ENCODE peak calls at places on chromosome 11, in eight cellular contexts. One of them, this sample, is unnamed. For H3K4me1, the result is how much of the 10 kb centered on the place peaks cover.

GRCh38 chr11:60700689-60701508 is 1.5 kb downstream of the MS4A8 start:
- DNase-seq in CD8-positive, alpha-beta memory T cell: no peak
- DNase-seq in tibial artery: no peak
- DNase-seq in A549: peak
- DNase-seq in PC-3: peak
- DNase-seq in ascending aorta: no peak
- DNase-seq in Peyer's patch: no peak
- DNase-seq in body of pancreas: peak
- DNase-seq in this sample: no peak

GRCh38 chr11:57567512-57568329 is at the start of gene UBE2L6:
- DNase-seq in CD8-positive, alpha-beta memory T cell: peak
- DNase-seq in tibial artery: peak
- DNase-seq in A549: peak
- DNase-seq in PC-3: no peak
- DNase-seq in ascending aorta: peak
- DNase-seq in Peyer's patch: peak
- DNase-seq in body of pancreas: peak
- DNase-seq in this sample: peak

GRCh38 chr11:123063396-123064267 is 1.7 kb upstream of the HSPA8 start:
- DNase-seq in CD8-positive, alpha-beta memory T cell: peak
- DNase-seq in tibial artery: no peak
- DNase-seq in A549: peak
- DNase-seq in PC-3: peak
- DNase-seq in ascending aorta: no peak
- DNase-seq in Peyer's patch: peak
- DNase-seq in body of pancreas: peak
- DNase-seq in this sample: no peak

GRCh38 chr11:59173080-59173963 is 1.4 kb downstream of the DTX4 start:
- DNase-seq in CD8-positive, alpha-beta memory T cell: peak
- DNase-seq in tibial artery: no peak
- DNase-seq in A549: no peak
- DNase-seq in PC-3: no peak
- DNase-seq in ascending aorta: no peak
- DNase-seq in Peyer's patch: peak
- DNase-seq in body of pancreas: peak
- DNase-seq in this sample: peak

GRCh38 chr11:94046796-94047195 is 25.6 kb downstream of the HEPHL1 start:
- DNase-seq in CD8-positive, alpha-beta memory T cell: no peak
- DNase-seq in tibial artery: no peak
- DNase-seq in A549: no peak
- DNase-seq in PC-3: peak
- DNase-seq in ascending aorta: no peak
- DNase-seq in Peyer's patch: peak
- DNase-seq in body of pancreas: no peak
- DNase-seq in this sample: no peak

GRCh38 chr11:59292611-59293010 is 66.1 kb upstream of the OR5AN1 start:
- DNase-seq in CD8-positive, alpha-beta memory T cell: no peak
- DNase-seq in tibial artery: no peak
- DNase-seq in A549: no peak
- DNase-seq in PC-3: peak
- DNase-seq in ascending aorta: no peak
- DNase-seq in Peyer's patch: no peak
- DNase-seq in body of pancreas: peak
- DNase-seq in this sample: no peak

GRCh38 chr11:100785148-100785983 is 98.3 kb downstream of the ARHGAP42 start:
- DNase-seq in CD8-positive, alpha-beta memory T cell: no peak
- DNase-seq in tibial artery: no peak
- DNase-seq in A549: peak
- DNase-seq in PC-3: no peak
- DNase-seq in ascending aorta: no peak
- DNase-seq in Peyer's patch: no peak
- DNase-seq in body of pancreas: no peak
- DNase-seq in this sample: no peak

GRCh38 chr11:113553235-113553634 is 78.0 kb upstream of the DRD2 start:
- DNase-seq in CD8-positive, alpha-beta memory T cell: no peak
- DNase-seq in tibial artery: peak
- DNase-seq in A549: peak
- DNase-seq in PC-3: peak
- DNase-seq in ascending aorta: no peak
- DNase-seq in Peyer's patch: no peak
- DNase-seq in body of pancreas: no peak
- DNase-seq in this sample: no peak

GRCh38 chr11:114438303-114438702 is 964 bp upstream of the REXO2 start:
- DNase-seq in CD8-positive, alpha-beta memory T cell: no peak
- DNase-seq in tibial artery: no peak
- DNase-seq in A549: no peak
- DNase-seq in PC-3: peak
- DNase-seq in ascending aorta: no peak
- DNase-seq in Peyer's patch: no peak
- DNase-seq in body of pancreas: no peak
- DNase-seq in this sample: no peak

GRCh38 chr11:113373306-113373705 is 14.3 kb upstream of the ANKK1 start:
- DNase-seq in CD8-positive, alpha-beta memory T cell: no peak
- DNase-seq in tibial artery: no peak
- DNase-seq in A549: no peak
- DNase-seq in PC-3: peak
- DNase-seq in ascending aorta: no peak
- DNase-seq in Peyer's patch: no peak
- DNase-seq in body of pancreas: no peak
- DNase-seq in this sample: no peak

GRCh38 chr11:134412508-134413333 is 679 bp upstream of the B3GAT1 start:
- DNase-seq in CD8-positive, alpha-beta memory T cell: no peak
- DNase-seq in tibial artery: no peak
- DNase-seq in A549: no peak
- DNase-seq in PC-3: no peak
- DNase-seq in ascending aorta: no peak
- DNase-seq in Peyer's patch: no peak
- DNase-seq in body of pancreas: peak
- DNase-seq in this sample: no peak

GRCh38 chr11:17256512-17256911 is 20.0 kb upstream of the NUCB2 start:
- DNase-seq in CD8-positive, alpha-beta memory T cell: no peak
- DNase-seq in tibial artery: no peak
- DNase-seq in A549: peak
- DNase-seq in PC-3: peak
- DNase-seq in ascending aorta: no peak
- DNase-seq in Peyer's patch: no peak
- DNase-seq in body of pancreas: no peak
- DNase-seq in this sample: no peak

GRCh38 chr11:58958500-58958899 is 19.2 kb downstream of the GLYATL1 start:
- DNase-seq in CD8-positive, alpha-beta memory T cell: peak
- DNase-seq in tibial artery: no peak
- DNase-seq in A549: peak
- DNase-seq in PC-3: peak
- DNase-seq in ascending aorta: no peak
- DNase-seq in Peyer's patch: peak
- DNase-seq in body of pancreas: peak
- DNase-seq in this sample: peak

GRCh38 chr11:84019576-84020194 is 733.5 kb upstream of the CCDC90B start:
- DNase-seq in CD8-positive, alpha-beta memory T cell: no peak
- DNase-seq in tibial artery: no peak
- DNase-seq in A549: no peak
- DNase-seq in PC-3: peak
- DNase-seq in ascending aorta: no peak
- DNase-seq in Peyer's patch: no peak
- DNase-seq in body of pancreas: no peak
- DNase-seq in this sample: no peak

GRCh38 chr11:36075053-36075452 is 131.2 kb downstream of the LDLRAD3 start:
- DNase-seq in CD8-positive, alpha-beta memory T cell: no peak
- DNase-seq in tibial artery: no peak
- DNase-seq in A549: no peak
- DNase-seq in PC-3: peak
- DNase-seq in ascending aorta: no peak
- DNase-seq in Peyer's patch: no peak
- DNase-seq in body of pancreas: no peak
- DNase-seq in this sample: no peak

GRCh38 chr11:19435306-19435989 is 194.7 kb upstream of the E2F8 start:
- DNase-seq in CD8-positive, alpha-beta memory T cell: no peak
- DNase-seq in tibial artery: no peak
- DNase-seq in A549: no peak
- DNase-seq in PC-3: no peak
- DNase-seq in ascending aorta: no peak
- DNase-seq in Peyer's patch: no peak
- DNase-seq in body of pancreas: no peak
- DNase-seq in this sample: no peak

DNA sequence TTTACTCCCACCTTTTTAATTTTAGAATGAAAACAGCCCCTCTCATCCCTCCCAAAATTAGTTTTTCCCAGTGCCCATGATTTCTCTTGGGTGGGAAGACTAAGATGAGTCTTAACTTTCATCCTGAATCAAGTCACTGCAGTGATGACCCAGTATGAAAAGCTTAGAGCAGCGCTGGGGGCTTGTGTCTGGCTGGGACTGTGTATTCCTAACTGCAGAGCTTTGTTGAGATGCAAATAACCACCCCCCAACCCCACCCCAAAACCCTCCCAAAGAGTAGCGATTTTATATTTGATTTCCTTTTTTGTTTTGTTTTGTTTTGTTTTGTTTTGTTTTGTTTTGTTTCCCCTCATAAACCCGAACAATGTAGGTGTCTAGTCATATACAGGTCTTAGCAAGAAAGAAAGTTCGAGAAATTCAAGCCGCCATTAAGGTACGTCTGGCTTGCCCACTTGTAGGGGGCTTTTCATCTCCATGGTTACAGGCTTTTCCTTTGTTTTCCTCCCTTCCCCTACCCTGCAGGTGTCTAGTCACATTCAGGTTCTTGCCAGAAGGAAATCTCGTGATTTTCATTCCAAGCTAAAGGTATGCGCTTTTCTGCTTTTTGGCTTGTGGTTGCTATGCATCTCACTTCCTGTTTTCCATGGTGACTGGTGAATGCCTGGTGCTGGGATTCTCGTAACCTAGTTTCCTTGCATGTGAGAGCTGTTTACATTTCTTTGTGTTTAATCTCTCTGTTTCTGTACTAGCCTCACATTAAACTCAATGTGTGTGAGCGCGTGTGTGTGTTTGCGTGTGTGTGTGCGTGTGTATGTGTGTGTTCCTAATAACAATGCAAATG is 144.6 kb upstream of the RASSF10 start:
- DNase-seq in CD8-positive, alpha-beta memory T cell: no peak
- DNase-seq in tibial artery: peak
- DNase-seq in A549: peak
- DNase-seq in PC-3: peak
- DNase-seq in ascending aorta: no peak
- DNase-seq in Peyer's patch: no peak
- DNase-seq in body of pancreas: peak
- DNase-seq in this sample: peak
- H3K27ac ChIP-seq in CD8-positive, alpha-beta memory T cell: no peak
- H3K27ac ChIP-seq in tibial artery: no peak
- H3K27ac ChIP-seq in A549: no peak
- H3K27ac ChIP-seq in PC-3: no peak
- H3K27ac ChIP-seq in ascending aorta: no peak
- H3K27ac ChIP-seq in Peyer's patch: peak
- H3K27ac ChIP-seq in body of pancreas: no peak
- H3K27ac ChIP-seq in this sample: no peak

DNA sequence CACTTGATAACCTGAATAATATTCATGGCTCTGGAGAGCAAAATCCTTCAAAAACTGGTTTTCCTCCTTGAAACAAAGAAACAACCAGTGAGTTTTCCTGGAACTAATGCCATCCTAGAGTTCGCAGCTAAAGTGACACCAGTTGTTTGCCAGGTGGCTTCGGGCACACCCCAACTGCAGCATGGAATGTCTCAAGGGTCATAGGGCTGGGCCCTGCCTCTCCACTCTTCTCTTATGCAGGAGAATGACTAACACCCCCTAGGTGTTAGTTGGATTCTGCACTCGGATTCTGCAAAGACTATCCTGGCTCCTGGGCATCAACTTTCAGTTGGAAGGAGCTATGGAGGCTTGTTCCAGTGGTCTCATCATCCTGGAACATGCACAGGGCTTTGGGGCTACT is 98.8 kb downstream of the KIRREL3 start:
- DNase-seq in CD8-positive, alpha-beta memory T cell: no peak
- DNase-seq in tibial artery: no peak
- DNase-seq in A549: no peak
- DNase-seq in PC-3: no peak
- DNase-seq in ascending aorta: no peak
- DNase-seq in Peyer's patch: no peak
- DNase-seq in body of pancreas: no peak
- DNase-seq in this sample: no peak
- H3K4me1 ChIP-seq in CD8-positive, alpha-beta memory T cell: under half
- H3K4me1 ChIP-seq in tibial artery: under half
- H3K4me1 ChIP-seq in A549: under half
- H3K4me1 ChIP-seq in PC-3: under half
- H3K4me1 ChIP-seq in ascending aorta: under half
- H3K4me1 ChIP-seq in Peyer's patch: under half
- H3K4me1 ChIP-seq in body of pancreas: under half
- H3K4me1 ChIP-seq in this sample: under half

DNA sequence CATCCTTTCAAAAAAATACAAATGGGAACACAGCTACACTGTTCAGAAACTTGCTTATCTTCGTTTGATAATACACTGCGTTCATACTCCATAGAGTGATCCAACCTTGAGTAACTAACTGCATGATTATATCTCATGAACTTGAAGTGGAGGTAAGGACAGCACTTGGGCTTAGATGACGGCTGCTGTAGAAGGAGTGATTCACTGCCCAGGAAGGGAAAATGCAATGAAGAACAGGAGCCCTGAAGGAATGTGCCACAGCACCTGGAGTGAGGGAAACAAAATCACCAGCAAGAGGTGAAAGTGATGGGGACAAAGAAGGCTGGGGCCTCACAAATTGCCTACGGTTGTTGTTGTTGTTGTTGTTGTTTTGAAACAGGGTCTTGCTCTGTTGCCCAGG is 44.1 kb upstream of the SC5D start:
- DNase-seq in CD8-positive, alpha-beta memory T cell: no peak
- DNase-seq in tibial artery: no peak
- DNase-seq in A549: no peak
- DNase-seq in PC-3: peak
- DNase-seq in ascending aorta: no peak
- DNase-seq in Peyer's patch: no peak
- DNase-seq in body of pancreas: no peak
- DNase-seq in this sample: no peak
- H3K27ac ChIP-seq in CD8-positive, alpha-beta memory T cell: no peak
- H3K27ac ChIP-seq in tibial artery: no peak
- H3K27ac ChIP-seq in A549: no peak
- H3K27ac ChIP-seq in PC-3: no peak
- H3K27ac ChIP-seq in ascending aorta: no peak
- H3K27ac ChIP-seq in Peyer's patch: no peak
- H3K27ac ChIP-seq in body of pancreas: no peak
- H3K27ac ChIP-seq in this sample: no peak

DNA sequence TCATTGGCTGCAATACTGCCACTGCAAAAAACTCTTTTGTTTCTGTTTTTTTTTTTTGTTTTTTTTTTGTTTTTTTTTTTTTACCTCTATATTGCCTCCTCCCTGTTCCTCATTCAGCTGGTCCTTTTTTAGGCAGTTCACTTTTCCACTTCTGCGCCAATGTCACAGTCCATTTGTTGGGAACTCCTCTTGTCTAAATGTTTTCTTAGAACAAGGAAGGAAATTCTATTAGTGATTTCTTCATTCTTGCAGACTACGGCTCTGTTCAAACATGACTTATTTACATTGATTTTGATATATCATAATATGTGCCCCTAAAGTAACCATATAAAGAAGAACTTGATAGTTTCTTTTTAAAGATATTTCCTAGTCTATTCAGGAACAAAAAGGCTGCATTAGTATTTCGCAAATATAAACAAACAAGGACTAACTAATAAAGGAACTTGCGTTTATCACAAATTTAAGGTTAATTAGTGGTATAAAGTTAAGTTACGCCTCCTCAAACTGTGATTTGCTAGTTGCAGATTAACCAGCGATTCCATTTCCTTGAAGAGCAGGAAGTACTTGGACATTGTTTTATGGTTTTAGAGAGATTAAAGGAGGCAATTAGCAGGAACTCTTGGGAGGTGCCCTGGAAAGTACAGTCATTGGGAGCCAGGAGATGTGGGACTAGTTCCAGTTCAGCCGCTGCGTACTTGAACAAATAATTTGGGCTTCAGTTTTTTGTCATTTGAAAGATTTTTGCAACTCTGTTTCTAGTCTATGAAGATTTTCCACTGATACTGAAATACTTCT is 3.1 kb downstream of the FAM118B start:
- DNase-seq in CD8-positive, alpha-beta memory T cell: no peak
- DNase-seq in tibial artery: no peak
- DNase-seq in A549: peak
- DNase-seq in PC-3: no peak
- DNase-seq in ascending aorta: no peak
- DNase-seq in Peyer's patch: peak
- DNase-seq in body of pancreas: no peak
- DNase-seq in this sample: no peak
- H3K4me1 ChIP-seq in CD8-positive, alpha-beta memory T cell: under half
- H3K4me1 ChIP-seq in tibial artery: under half
- H3K4me1 ChIP-seq in A549: under half
- H3K4me1 ChIP-seq in PC-3: under half
- H3K4me1 ChIP-seq in ascending aorta: under half
- H3K4me1 ChIP-seq in Peyer's patch: under half
- H3K4me1 ChIP-seq in body of pancreas: under half
- H3K4me1 ChIP-seq in this sample: under half

This sample was measured in naive thymus-derived CD4-positive, alpha-beta T cell.